ENCODE peak calls at places on chromosome 20, in six cellular contexts. Q is GM12878, B is HCT116, D is H1, X is K562, F is endothelial cell of umbilical vein. Z is an unnamed sample.

GRCh38 chr20:51382986-51383821 is 159.3 kb downstream of the NFATC2 start:
- DNase-seq in Q (no peak), B (no peak), D (no peak), X (no peak), F (peak; percentile 88), Z (no peak)

GRCh38 chr20:61252601-61253263 is 671 bp downstream of the CDH4 start:
- DNase-seq in Q (no peak), B (no peak), D (peak; percentile 59), X (no peak), F (no peak), Z (peak; percentile 58)

GRCh38 chr20:31707994-31708744 is 14.5 kb downstream of the BCL2L1 start:
- DNase-seq in Q (no peak), B (no peak), D (peak; percentile 62), X (peak; percentile 65), F (no peak), Z (no peak)

GRCh38 chr20:21167261-21167660 is 41.4 kb downstream of the KIZ start:
- DNase-seq in Q (no peak), B (no peak), D (no peak), X (no peak), F (no peak), Z (no peak)

GRCh38 chr20:50913976-50914375 is 17.3 kb downstream of the ADNP start:
- DNase-seq in Q (no peak), B (no peak), D (no peak), X (peak; percentile 49), F (peak; percentile 63), Z (no peak)

GRCh38 chr20:61436268-61436667 is 184.2 kb downstream of the CDH4 start:
- DNase-seq in Q (no peak), B (no peak), D (no peak), X (no peak), F (no peak), Z (no peak)

GRCh38 chr20:21357851-21358250 is 39.5 kb downstream of the NKX2-4 start:
- DNase-seq in Q (no peak), B (no peak), D (no peak), X (no peak), F (peak; percentile 20), Z (no peak)

GRCh38 chr20:53833333-53834043 is 236.9 kb downstream of the BCAS1 start:
- DNase-seq in Q (no peak), B (no peak), D (no peak), X (no peak), F (no peak), Z (no peak)

GRCh38 chr20:61271273-61272221 is 19.5 kb downstream of the CDH4 start:
- DNase-seq in Q (no peak), B (no peak), D (no peak), X (no peak), F (no peak), Z (no peak)

DNA sequence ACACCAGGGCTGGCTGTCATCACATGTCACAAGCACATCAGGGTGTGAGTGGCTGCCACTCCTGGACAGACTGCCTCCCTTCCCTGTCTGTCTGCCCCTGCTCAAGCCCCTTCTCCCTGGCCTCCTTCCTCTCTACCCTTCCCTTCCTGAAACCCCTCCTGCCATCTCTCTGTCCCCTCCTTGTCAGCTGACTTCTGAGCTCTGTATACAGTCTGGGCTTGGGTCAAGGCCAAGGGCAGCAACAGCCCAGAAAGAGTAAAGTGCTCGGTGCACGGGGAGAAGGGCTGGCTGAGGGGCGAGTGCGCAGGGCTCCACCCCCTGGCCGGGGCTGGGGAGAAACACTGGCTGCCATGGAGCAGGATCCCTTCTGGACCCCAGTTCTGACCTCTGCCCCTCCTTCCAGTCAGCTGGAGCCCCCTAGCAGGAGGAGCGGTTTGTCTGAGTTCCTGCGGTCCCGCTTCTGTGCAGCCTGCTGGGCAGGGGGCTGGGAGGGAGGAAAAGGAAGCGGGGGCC is 2.0 kb downstream of the LKAAEAR1 start:
- DNase-seq in Q (no peak), B (no peak), D (peak; percentile 65), X (peak; percentile 42), F (no peak), Z (no peak)
- TF ChIP-seq POLR2AphosphoS5 in Q (no peak), B (no peak), D (no peak), X (no peak), F (no peak), Z (no peak)

DNA sequence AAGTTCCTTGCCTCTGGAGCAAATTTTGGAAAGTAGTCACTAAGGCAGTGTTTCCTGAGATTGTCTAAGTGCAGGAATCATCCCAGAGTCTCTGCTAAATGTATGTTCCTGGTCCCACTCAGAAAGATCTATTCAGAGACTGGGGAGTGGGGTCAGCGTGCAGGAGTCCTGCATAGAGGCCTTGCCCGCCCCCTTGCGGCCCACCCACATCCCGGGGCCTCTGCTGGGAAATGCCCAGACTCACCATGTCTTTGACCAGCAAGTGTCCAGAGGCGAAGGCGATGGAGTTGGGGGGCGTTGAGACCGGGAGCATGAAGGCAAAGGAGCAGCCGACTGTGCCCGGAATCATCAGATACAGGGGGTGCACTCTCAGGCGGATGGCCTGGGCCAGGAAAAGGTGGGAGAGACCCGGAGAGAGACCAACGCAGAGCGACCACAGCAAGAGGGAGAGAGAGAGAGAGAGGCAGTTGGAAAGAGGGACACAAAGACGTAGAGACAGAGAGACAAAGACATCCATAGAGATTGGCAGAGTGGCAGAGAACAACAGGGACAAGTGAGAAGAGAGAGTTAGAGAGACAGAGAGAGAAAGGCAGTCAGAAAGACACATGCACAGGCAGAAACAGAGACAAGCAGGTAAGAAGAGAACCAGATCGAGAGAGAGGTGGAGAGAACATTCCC is 12.9 kb upstream of the OCSTAMP start:
- DNase-seq in Q (no peak), B (no peak), D (peak; percentile 68), X (peak; percentile 49), F (no peak), Z (no peak)
- H3K9ac ChIP-seq in Q (no peak overlapping the region), B (peak overlapping the region; percentile 33), D (no peak overlapping the region), X (peak overlapping the region; percentile 87), F (no peak overlapping the region), Z (no peak overlapping the region)

DNA sequence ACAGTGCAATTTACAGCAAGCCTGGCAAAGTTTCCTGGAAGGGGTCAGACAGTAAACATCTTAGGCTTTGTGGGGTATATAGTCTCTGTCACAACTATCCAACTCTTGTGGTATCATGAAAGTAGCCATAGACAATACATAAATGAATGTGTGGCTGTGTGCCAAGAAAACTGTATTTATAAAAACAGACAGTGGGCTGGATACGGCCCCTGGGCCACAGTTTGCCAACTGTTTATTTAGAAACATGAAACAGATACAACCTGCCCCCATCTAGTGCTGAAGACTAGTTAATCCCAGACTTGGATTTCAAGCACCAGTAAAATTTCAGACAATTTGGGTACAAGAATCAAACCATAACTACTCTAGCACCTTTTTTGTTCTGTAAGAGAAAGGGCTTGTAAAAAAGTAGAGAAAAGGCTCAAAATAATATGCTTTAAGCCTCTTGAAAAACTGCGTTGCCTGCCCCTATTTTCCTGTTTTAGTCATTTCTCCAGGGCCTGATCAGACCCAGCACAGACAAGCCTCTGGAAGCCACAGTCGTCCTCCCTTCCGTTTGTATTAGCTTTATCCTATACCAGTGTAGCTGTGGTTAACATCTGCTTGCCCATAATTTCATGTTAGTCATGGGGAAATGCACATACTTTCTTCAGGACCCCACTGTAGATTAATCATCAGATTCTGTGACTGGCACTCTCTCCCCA is 30.8 kb downstream of the JAG1 start:
- DNase-seq in Q (no peak), B (no peak), D (no peak), X (no peak), F (peak; percentile 53), Z (no peak)
- H3K36me3 ChIP-seq in Q (peaks cover 7% of the 10 kb centered on the region), B (peaks cover 84% of the 10 kb centered on the region), D (peaks cover 44% of the 10 kb centered on the region), X (no peaks in the 10 kb centered on the region), F (peaks cover 66% of the 10 kb centered on the region), Z (peaks cover 90% of the 10 kb centered on the region)

GRCh38 chr20:62650551-62651284 is 8.4 kb downstream of the SLCO4A1 start:
- DNase-seq in Q (no peak), B (no peak), D (no peak), X (no peak), F (no peak), Z (no peak)

GRCh38 chr20:62652894-62653305 is 10.6 kb downstream of the SLCO4A1 start:
- DNase-seq in Q (no peak), B (no peak), D (no peak), X (no peak), F (no peak), Z (no peak)

GRCh38 chr20:62653373-62653772 is 11.1 kb downstream of the SLCO4A1 start:
- DNase-seq in Q (no peak), B (no peak), D (no peak), X (no peak), F (no peak), Z (no peak)

GRCh38 chr20:62652051-62652893 is 10.0 kb downstream of the SLCO4A1 start:
- DNase-seq in Q (peak; percentile 85), B (peak; percentile 33), D (peak; percentile 64), X (peak; percentile 76), F (peak; percentile 96), Z (peak; percentile 70)

DNA sequence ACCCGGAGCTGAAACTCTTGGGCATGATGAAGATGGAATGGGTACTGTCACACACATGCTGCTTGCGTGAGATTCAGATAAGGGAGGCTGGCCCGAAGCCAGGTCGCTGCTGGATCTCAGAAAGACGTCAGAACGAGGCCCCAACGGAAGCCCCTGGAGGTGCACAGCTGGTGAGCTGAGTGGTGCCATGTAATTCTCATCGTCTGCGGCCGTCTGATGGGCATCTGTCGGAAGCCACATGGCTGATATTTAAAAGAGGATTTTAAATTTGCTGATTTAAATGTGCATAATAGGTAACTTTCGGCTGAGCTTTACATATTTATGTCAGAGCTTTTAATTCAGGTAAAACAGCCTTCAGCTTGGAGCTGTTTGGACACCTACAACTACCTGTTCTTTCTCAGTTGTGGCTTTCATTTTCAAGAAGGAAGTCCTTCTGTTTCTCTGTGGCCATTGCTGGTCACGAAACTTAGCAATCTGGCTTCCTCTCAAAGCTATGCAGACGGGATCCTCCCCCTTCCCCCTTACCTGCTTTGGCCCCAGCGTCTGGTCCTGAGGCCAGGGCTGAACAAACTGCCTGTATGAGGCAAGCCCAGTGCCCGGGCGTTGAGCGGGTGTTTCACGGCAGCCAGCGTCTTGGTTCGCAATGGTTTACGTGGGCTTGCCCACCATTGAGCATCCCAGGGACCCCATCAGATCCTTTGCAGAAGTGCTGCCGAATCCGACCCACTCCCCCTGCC is 9.2 kb downstream of the SLCO4A1 start:
- DNase-seq in Q (peak; percentile 84), B (no peak), D (peak; percentile 57), X (peak; percentile 40), F (no peak), Z (peak; percentile 92)
- TF ChIP-seq POLR2AphosphoS5 in Q (peak; percentile 63), B (no peak), D (no peak), X (no peak), F (no peak), Z (no peak)

DNA sequence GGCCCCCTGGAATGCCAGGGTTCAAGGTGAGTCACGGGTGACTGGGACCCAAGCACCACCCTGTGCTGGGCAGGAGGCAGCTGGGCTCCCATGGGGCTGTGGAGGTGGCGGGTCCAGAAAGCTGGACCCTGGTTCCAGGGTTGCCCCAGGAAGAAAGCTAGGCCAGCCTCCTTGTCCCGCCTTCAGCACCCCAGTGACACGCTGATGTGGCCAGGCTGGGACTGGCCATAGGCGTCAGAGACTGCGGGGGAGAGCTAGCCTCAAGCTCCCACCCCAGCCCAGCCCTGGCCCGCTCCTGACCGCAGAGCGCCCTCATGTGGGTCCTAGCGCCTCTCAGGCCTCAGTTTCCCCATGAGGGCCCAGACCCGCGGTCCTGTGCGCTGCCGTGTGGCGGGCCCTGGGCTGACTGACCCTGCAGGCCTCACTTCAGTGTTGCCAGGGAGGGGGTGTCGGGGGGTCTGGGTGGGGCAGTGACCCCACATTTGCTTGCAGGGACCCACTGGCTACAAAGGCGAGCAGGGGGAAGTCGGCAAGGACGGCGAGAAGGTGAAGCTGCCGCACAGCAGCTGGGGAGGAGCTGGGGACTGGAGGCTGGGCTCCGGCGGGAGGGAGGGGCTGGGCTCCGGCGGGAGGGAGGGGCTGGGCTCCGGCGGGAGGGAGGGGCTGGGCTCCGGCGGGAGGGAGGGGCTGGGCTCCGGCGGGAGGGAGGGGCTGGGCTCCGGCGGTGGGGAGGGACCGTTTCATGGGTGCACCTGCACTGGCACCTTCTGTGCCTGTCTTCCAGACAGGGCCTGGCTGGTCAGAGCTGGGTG is 7.8 kb downstream of the COL9A3 start:
- DNase-seq in Q (no peak), B (no peak), D (peak; percentile 54), X (peak; percentile 78), F (no peak), Z (peak; percentile 85)
- H3K9ac ChIP-seq in Q (no peak overlapping the region), B (peak overlapping the region; percentile 45), D (no peak overlapping the region), X (peak overlapping the region; percentile 88), F (no peak overlapping the region), Z (no peak overlapping the region)